ENCODE peak calls at places on chromosomes 2 and 18, in nine cellular contexts. X is NB4, R is left ventricle myocardium inferior, L is fibroblast of pulmonary artery, G is spleen, N is colonic mucosa, W is dorsolateral prefrontal cortex, V is stomach, H is gastrocnemius medialis. D is an unnamed sample.

GRCh38 chr2:36277876-36278523 is 77.6 kb upstream of the CRIM1 start:
- DNase-seq in X (no peak), R (no peak), L (no peak), G (no peak), N (no peak), W (no peak), V (no peak), H (no peak), D (no peak)

GRCh38 chr2:190529486-190530104 is 4.9 kb downstream of the NEMP2 start:
- DNase-seq in X (peak; percentile 21), R (no peak), L (no peak), G (no peak), N (no peak), W (no peak), V (no peak), H (no peak), D (no peak)

GRCh38 chr2:70939001-70939846 is 3.5 kb downstream of the ATP6V1B1 start:
- DNase-seq in X (no peak), R (no peak), L (no peak), G (no peak), N (no peak), W (no peak), V (no peak), H (no peak), D (no peak)

GRCh38 chr2:122203523-122203922 is 448.1 kb downstream of the TSN start:
- DNase-seq in X (no peak), R (no peak), L (peak; percentile 90), G (no peak), N (no peak), W (no peak), V (no peak), H (no peak), D (peak; percentile 8)

GRCh38 chr2:69525261-69525660 is 88.0 kb upstream of the NFU1 start:
- DNase-seq in X (no peak), R (no peak), L (no peak), G (no peak), N (no peak), W (no peak), V (no peak), H (no peak), D (no peak)

GRCh38 chr18:13247506-13247905 is 28.9 kb downstream of the LDLRAD4 start:
- DNase-seq in X (no peak), R (no peak), L (no peak), G (peak; percentile 41), N (no peak), W (no peak), V (no peak), H (no peak), D (no peak)

GRCh38 chr2:39511786-39512433 is 74.8 kb upstream of the MAP4K3 start:
- DNase-seq in X (no peak), R (no peak), L (no peak), G (no peak), N (peak; percentile 29), W (no peak), V (no peak), H (no peak), D (no peak)

GRCh38 chr2:65393743-65394422 is 38.5 kb downstream of the SPRED2 start:
- DNase-seq in X (peak; percentile 56), R (no peak), L (no peak), G (no peak), N (no peak), W (no peak), V (no peak), H (no peak), D (no peak)

GRCh38 chr18:48889981-48890735 is 60.6 kb downstream of the SMAD7 start:
- DNase-seq in X (no peak), R (no peak), L (no peak), G (peak; percentile 48), N (no peak), W (no peak), V (no peak), H (no peak), D (no peak)

GRCh38 chr18:48888681-48889080 is 62.1 kb downstream of the SMAD7 start:
- DNase-seq in X (no peak), R (no peak), L (no peak), G (peak; percentile 24), N (no peak), W (no peak), V (no peak), H (no peak), D (no peak)

GRCh38 chr18:48887905-48888531 is 62.7 kb downstream of the SMAD7 start:
- DNase-seq in X (no peak), R (no peak), L (no peak), G (peak; percentile 54), N (no peak), W (no peak), V (no peak), H (no peak), D (no peak)

GRCh38 chr18:48887294-48887904 is 63.4 kb downstream of the SMAD7 start:
- DNase-seq in X (no peak), R (no peak), L (no peak), G (peak; percentile 30), N (no peak), W (no peak), V (no peak), H (no peak), D (no peak)

DNA sequence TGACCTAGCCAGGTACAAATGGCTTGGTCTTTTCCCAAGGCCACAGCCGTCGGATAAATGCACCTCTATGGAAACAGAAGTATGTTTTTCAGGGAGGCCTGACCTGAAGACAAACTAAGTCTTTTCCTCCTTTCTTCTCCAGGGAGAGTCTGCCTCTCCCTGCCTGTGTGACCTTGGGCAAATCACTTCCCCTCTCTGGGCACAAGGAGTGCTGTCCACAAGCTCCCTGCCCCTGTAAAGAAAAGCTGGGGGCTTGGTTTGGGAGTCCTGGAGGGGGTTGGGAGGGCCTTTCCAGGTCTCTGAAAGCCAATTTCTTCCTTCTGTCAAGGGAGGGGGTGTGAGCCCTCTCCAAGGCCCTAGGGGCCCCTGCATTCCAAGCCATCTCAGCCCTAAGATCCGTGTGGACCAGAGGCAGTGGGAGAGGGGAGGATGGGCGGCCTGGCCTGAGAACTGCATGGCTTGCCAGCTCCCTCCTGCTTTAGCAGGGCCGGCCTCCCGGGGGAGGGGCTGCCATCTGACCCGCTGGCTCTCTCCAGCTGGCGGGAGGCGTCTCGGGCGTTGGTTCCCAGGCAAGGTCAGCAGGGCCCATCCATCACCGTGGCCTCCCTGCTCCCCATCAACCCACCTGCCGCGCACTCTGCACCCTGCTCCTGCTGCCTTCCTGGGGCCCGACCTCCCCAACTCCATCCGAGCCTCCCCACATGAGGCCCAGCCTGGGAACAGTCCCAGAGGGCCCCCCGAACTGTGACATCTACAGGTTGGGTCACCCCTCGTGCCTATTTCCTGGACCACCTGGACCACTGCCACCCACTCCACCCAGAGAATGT is 61.4 kb downstream of the SMAD7 start:
- DNase-seq in X (no peak), R (peak; percentile 42), L (peak; percentile 38), G (peak; percentile 70), N (no peak), W (peak; percentile 37), V (peak; percentile 35), H (peak; percentile 49), D (no peak)
- TF ChIP-seq CTCF in X (no peak), R (no peak), L (no peak), G (no peak), N (no peak), W (no peak), V (no peak), H (no peak), D (no peak)

DNA sequence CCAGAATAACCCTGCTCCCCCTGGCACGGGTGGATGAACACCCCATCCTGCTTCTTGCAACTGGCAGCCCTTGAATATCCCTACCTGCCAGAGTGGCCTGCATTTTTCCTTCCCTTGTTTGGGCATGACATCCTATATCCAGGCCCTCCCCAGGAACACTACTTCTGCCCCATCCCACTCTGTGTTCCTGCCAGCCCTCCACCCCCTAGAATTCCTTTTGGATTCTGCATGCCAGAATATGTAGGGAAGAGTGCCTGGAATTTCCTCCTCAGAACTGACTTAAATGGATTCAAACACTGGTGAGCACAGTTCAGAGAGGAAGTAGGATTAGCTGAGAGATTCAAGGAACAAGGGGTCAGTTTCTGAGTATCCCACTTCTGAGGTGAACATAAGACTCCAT is 123.5 kb upstream of the PELI1 start:
- DNase-seq in X (no peak), R (no peak), L (peak; percentile 70), G (no peak), N (no peak), W (no peak), V (no peak), H (no peak), D (peak; percentile 41)
- H3K4me3 ChIP-seq in X (no peak overlapping the region), R (no peak overlapping the region), L (no peak overlapping the region), G (no peak overlapping the region), N (no peak overlapping the region), W (no peak overlapping the region), V (no peak overlapping the region), H (no peak overlapping the region), D (no peak overlapping the region)

GRCh38 chr2:241595600-241596140 is 37.1 kb downstream of the BOK start:
- DNase-seq in X (no peak), R (no peak), L (no peak), G (peak; percentile 59), N (no peak), W (no peak), V (no peak), H (no peak), D (no peak)

GRCh38 chr2:241598061-241598460 is 38.9 kb downstream of the THAP4 start:
- DNase-seq in X (no peak), R (no peak), L (no peak), G (no peak), N (no peak), W (no peak), V (no peak), H (no peak), D (no peak)

GRCh38 chr2:241597561-241597960 is 39.0 kb downstream of the BOK start:
- DNase-seq in X (no peak), R (no peak), L (no peak), G (peak; percentile 18), N (no peak), W (no peak), V (no peak), H (no peak), D (no peak)

GRCh38 chr2:241601841-241602240 is 35.1 kb downstream of the THAP4 start:
- DNase-seq in X (no peak), R (no peak), L (no peak), G (peak; percentile 54), N (no peak), W (no peak), V (no peak), H (no peak), D (no peak)

DNA sequence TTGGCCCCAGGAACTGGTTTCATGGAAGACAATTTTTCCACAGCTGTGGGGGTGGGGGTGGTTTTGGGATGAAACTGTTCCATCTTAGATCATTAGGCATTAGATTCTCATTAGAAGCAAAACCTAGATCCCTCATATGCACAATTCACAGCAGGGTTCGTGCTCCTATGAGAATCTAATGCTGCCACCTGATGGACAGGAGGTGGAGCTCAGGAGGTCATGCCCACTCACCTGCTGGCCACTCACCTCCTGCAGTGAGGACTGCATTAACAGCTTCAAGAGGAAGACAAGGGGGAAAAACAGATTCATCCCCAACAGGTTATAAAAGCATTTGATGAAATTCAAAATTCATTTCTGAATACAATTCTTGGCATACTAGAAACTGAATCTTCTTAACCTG is 38.5 kb downstream of the THAP4 start:
- DNase-seq in X (no peak), R (no peak), L (peak; percentile 18), G (no peak), N (no peak), W (no peak), V (no peak), H (no peak), D (no peak)
- TF ChIP-seq CTCF in X (peak; percentile 7), R (peak; percentile 47), L (peak; percentile 19), G (no peak), N (peak; percentile 18), W (peak; percentile 51), V (no peak), H (no peak), D (no peak)

GRCh38 chr18:50875966-50876536 is 2.9 kb upstream of the ME2 start:
- DNase-seq in X (no peak), R (no peak), L (no peak), G (no peak), N (peak; percentile 47), W (no peak), V (no peak), H (no peak), D (no peak)

GRCh38 chr18:50877545-50878265 is 1.2 kb upstream of the ME2 start:
- DNase-seq in X (peak; percentile 42), R (no peak), L (no peak), G (no peak), N (peak; percentile 56), W (no peak), V (no peak), H (no peak), D (no peak)

GRCh38 chr18:50878345-50879301 is at the start of gene ME2:
- DNase-seq in X (peak; percentile 95), R (peak; percentile 92), L (peak; percentile 91), G (peak; percentile 99), N (peak; percentile 94), W (peak; percentile 94), V (peak; percentile 94), H (peak; percentile 88), D (peak; percentile 87)

GRCh38 chr18:50880108-50880465 is 1.2 kb downstream of the ME2 start:
- DNase-seq in X (peak; percentile 53), R (no peak), L (no peak), G (no peak), N (no peak), W (no peak), V (no peak), H (no peak), D (no peak)

GRCh38 chr18:50879302-50880107 is 587 bp downstream of the ME2 start:
- DNase-seq in X (peak; percentile 56), R (no peak), L (peak; percentile 61), G (no peak), N (peak; percentile 53), W (peak; percentile 32), V (peak; percentile 43), H (no peak), D (peak; percentile 26)
- H3K4me3 ChIP-seq in X (peak overlapping the region; percentile 85), R (peak overlapping the region; percentile 82), L (peak overlapping the region; percentile 74), G (peak overlapping the region; percentile 70), N (peak overlapping the region; percentile 76), W (peak overlapping the region; percentile 98), V (peak overlapping the region; percentile 96), H (peak overlapping the region; percentile 96), D (peak overlapping the region; percentile 69)

D was measured in foreskin fibroblast.